ENCODE peak calls at places on chromosomes 1 and 21, in four cellular contexts. L is MG63, E is IMR-90, B is right atrium auricular region. C is an unnamed sample.

GRCh38 chr1:110673805-110674336 is 869 bp downstream of the KCNA3 start:
- DNase-seq in L (no peak), E (no peak), B (no peak), C (peak; percentile 14)

GRCh38 chr1:20069932-20070331 is at the start of gene PLA2G5:
- DNase-seq in E (peak; percentile 18), B (peak; percentile 92), L (peak; percentile 82), C (no peak)

GRCh38 chr1:62903522-62903921 is 119.6 kb downstream of the ATG4C start:
- DNase-seq in L (no peak), E (no peak), B (no peak), C (no peak)

GRCh38 chr21:24023402-24023801 is 1583.9 kb downstream of the MRPL39 start:
- DNase-seq in E (peak; percentile 22), L (peak; percentile 30), B (no peak), C (no peak)

GRCh38 chr1:21904725-21905520 is 32.2 kb downstream of the HSPG2 start:
- DNase-seq in E (peak; percentile 90), B (peak; percentile 85), L (peak; percentile 53), C (peak; percentile 98)

GRCh38 chr1:30551603-30552002 is 171.8 kb downstream of the MATN1 start:
- DNase-seq in B (no peak), L (no peak), E (no peak), C (no peak)

GRCh38 chr1:183812686-183813569 is 8.0 kb downstream of the RGL1 start:
- DNase-seq in B (no peak), L (peak; percentile 70), E (peak; percentile 83), C (peak; percentile 65)

GRCh38 chr1:31568895-31569655 is 7.2 kb upstream of the TINAGL1 start:
- DNase-seq in B (peak; percentile 68), E (no peak), L (no peak), C (peak; percentile 49)

GRCh38 chr1:21574464-21575151 is 65.4 kb downstream of the ALPL start:
- DNase-seq in E (no peak), B (peak; percentile 82), L (peak; percentile 39), C (peak; percentile 95)

GRCh38 chr1:15682886-15683410 is 1.2 kb upstream of the PLEKHM2 start:
- DNase-seq in B (no peak), L (no peak), E (no peak), C (peak; percentile 79)
- H3K4me3 ChIP-seq in B (no peak overlapping the region), L (no peak overlapping the region), E (no peak overlapping the region), C (no peak overlapping the region)

DNA sequence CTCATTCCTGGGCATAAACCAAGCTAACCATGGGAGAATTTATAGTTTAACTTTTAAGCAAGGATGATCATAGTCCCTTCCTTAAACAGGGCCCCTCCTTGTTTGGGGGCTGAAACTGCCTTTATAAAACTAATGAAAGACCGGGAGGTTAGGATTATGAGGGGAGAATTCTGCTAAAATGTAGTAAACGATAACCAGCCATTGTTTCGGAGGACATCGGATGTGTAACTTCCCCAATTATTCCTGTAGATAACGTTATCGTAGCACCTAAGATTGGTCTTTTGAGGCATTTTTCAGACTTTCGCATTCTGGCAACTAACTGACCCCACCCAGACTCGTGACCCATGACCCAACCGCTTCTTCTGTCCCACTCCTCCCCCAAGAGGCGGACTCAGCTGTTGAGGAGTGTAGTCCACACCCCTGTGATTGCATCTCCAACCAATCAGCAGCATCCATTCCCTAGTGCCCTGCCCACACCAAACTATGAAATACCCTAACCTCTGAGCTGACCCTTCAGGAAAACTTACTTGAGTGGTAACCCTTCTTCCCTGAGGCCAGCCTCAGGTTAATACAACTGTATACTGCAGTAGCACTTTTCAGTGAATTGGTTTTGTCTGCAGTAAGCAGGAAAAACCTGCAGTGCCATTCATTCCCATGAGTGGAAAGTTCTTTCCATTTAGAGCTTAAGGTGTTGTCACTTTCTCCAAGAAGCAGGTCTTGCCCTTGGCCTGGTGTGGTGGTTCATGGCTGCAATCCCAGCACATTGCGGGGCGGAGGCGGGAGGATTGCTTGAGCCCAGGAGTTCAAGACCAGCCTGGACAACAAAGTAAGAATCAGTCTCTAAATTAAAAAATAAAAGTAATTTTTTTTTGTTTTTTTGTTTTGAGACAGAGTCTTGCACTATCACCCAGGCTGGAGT is 823 bp upstream of the SYF2 start:
- DNase-seq in E (peak; percentile 80), L (peak; percentile 89), B (peak; percentile 89), C (peak; percentile 94)
- H3K9me3 ChIP-seq in E (no peaks in the 10 kb centered on the region), L (no peaks in the 10 kb centered on the region), B (no peaks in the 10 kb centered on the region), C (no peaks in the 10 kb centered on the region)

GRCh38 chr1:50969611-50970507 is at the start of gene CDKN2C:
- DNase-seq in L (peak; percentile 93), E (peak; percentile 86), B (peak; percentile 89), C (peak; percentile 86)

GRCh38 chr1:50972766-50973165 is 2.7 kb downstream of the CDKN2C start:
- DNase-seq in B (no peak), E (no peak), L (no peak), C (no peak)

GRCh38 chr1:50971748-50972305 is 1.8 kb downstream of the CDKN2C start:
- DNase-seq in B (no peak), E (no peak), L (no peak), C (no peak)

GRCh38 chr1:50970508-50970885 is 452 bp downstream of the CDKN2C start:
- DNase-seq in B (no peak), E (no peak), L (no peak), C (no peak)

GRCh38 chr1:50970927-50971582 is 1.0 kb downstream of the CDKN2C start:
- DNase-seq in L (no peak), B (no peak), E (no peak), C (no peak)
- H3K4me3 ChIP-seq in L (peak overlapping the region; percentile 81), B (peak overlapping the region; percentile 89), E (peak overlapping the region; percentile 88), C (peak overlapping the region; percentile 97)

GRCh38 chr1:2821970-2822620 is 20.6 kb upstream of the TTC34 start:
- DNase-seq in L (peak; percentile 66), B (no peak), E (no peak), C (peak; percentile 88)
- H3K9me3 ChIP-seq in L (no peaks in the 10 kb centered on the region), B (no peaks in the 10 kb centered on the region), E (peaks cover 73% of the 10 kb centered on the region), C (no peaks in the 10 kb centered on the region)

GRCh38 chr21:26064506-26064905 is 106.1 kb downstream of the APP start:
- DNase-seq in E (no peak), L (no peak), B (no peak), C (no peak)

GRCh38 chr21:26067836-26068401 is 102.7 kb downstream of the APP start:
- DNase-seq in B (no peak), E (no peak), L (no peak), C (no peak)

GRCh38 chr21:26070121-26070520 is 100.4 kb downstream of the APP start:
- DNase-seq in E (no peak), L (no peak), B (no peak), C (no peak)

GRCh38 chr21:26070822-26071425 is 99.6 kb downstream of the APP start:
- DNase-seq in L (peak; percentile 47), B (no peak), E (peak; percentile 45), C (no peak)

GRCh38 chr21:26068776-26069175 is 101.8 kb downstream of the APP start:
- DNase-seq in L (no peak), E (no peak), B (no peak), C (no peak)
- H3K4me3 ChIP-seq in L (no peak overlapping the region), E (no peak overlapping the region), B (no peak overlapping the region), C (no peak overlapping the region)

GRCh38 chr21:7953058-7953457 is 2568.3 kb upstream of the TPTE start:
- DNase-seq in B (no peak), L (no peak), E (no peak), C (no peak)

GRCh38 chr21:7957713-7958064 is 2563.7 kb upstream of the TPTE start:
- DNase-seq in B (no peak), L (no peak), E (no peak), C (no peak)

GRCh38 chr21:7947422-7947821 is 2574.0 kb upstream of the TPTE start:
- DNase-seq in E (no peak), L (no peak), B (no peak), C (no peak)

GRCh38 chr21:7952648-7953047 is 2568.7 kb upstream of the TPTE start:
- DNase-seq in E (no peak), L (no peak), B (no peak), C (no peak)

DNA sequence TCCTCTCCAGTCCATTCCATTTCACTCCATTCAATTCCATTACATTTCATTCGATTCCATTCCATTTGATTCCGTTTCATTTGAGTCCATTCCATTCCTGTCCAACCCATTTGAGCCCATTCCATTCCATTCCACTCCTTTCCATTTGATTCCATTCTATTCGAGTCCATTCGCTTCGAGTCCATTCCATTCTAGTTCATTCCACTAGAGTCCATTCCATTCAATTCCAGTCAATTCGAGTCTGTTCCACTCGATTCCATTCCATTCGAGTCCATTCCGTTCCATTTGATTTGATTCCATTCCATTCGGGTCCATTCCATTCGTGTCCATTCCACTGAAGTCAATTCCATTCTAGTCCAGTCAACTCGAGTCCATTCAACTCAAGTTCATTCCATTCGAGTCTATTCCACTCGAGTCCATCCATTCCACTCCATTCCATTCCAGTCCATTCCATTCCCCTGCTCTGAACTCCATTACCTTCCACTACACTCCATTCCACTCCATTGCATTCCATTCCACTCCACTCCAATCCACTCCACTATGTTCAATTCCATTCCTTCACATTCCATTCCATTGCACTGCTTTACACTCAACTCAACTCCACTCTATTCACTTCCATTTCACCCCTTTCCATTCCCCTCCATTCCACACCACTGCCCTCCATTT is 2569.4 kb upstream of the TPTE start:
- DNase-seq in B (no peak), L (no peak), E (no peak), C (no peak)
- H3K9me3 ChIP-seq in B (peaks cover 14% of the 10 kb centered on the region), L (peaks cover 78% of the 10 kb centered on the region), E (peaks cover 76% of the 10 kb centered on the region), C (peaks cover 84% of the 10 kb centered on the region)

DNA sequence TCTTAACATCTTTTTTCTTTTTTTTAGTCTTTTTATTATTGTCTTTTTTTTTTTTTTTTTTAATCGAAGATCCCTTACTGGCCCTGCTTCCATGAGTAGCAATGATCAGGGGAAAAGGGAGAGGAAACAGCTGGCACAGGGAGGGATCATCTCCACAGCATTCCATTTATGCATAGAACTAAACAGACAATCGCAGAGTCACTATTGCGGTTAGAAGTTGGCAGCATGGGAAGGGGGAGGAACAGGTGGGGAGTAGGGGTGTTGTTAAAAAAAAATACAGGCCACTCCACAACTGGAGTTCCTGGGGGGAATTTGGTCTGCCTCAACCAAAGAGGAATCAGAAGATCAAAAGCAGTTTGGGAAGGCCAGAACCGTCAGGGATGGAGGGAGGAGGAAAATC is 55.4 kb downstream of the C1orf185 start:
- DNase-seq in L (peak; percentile 11), B (no peak), E (no peak), C (no peak)
- H3K4me3 ChIP-seq in L (no peak overlapping the region), B (no peak overlapping the region), E (no peak overlapping the region), C (no peak overlapping the region)

GRCh38 chr1:2908081-2908480 is 106.6 kb upstream of the TTC34 start:
- DNase-seq in B (no peak), L (no peak), E (no peak), C (no peak)

GRCh38 chr1:2911391-2912178 is 109.7 kb upstream of the ACTRT2 start:
- DNase-seq in B (no peak), L (no peak), E (no peak), C (no peak)

GRCh38 chr1:2908561-2908960 is 107.1 kb upstream of the TTC34 start:
- DNase-seq in E (no peak), L (no peak), B (no peak), C (no peak)

GRCh38 chr1:2909797-2910196 is 108.3 kb upstream of the TTC34 start:
- DNase-seq in B (no peak), E (no peak), L (no peak), C (no peak)

GRCh38 chr1:2910211-2910610 is 108.7 kb upstream of the TTC34 start:
- DNase-seq in B (no peak), E (no peak), L (no peak), C (no peak)
- H3K9me3 ChIP-seq in B (no peaks in the 10 kb centered on the region), E (peaks cover 76% of the 10 kb centered on the region), L (no peaks in the 10 kb centered on the region), C (no peaks in the 10 kb centered on the region)

GRCh38 chr1:26618561-26618960 is 77.3 kb upstream of the ARID1A start:
- DNase-seq in B (no peak), E (no peak), L (no peak), C (no peak)
- H3K4me3 ChIP-seq in B (no peak overlapping the region), E (no peak overlapping the region), L (no peak overlapping the region), C (no peak overlapping the region)

C was measured in osteoblast.